ENCODE peak calls at places on chromosomes 4 and X, in ten cellular contexts. C is psoas muscle; W is spleen; B is A549; S is cardiac muscle cell; Q is naive thymus-derived CD4-positive, alpha-beta T cell; M is esophagus squamous epithelium; E is colonic mucosa; O is SJCRH30; Y is vagina. G is an unnamed sample.

GRCh38 chrX:30659421-30659820 is 6.2 kb downstream of the GK start:
- DNase-seq in B (peak; percentile 27), S (peak; percentile 85), O (no peak), M (no peak), W (no peak), E (no peak), C (no peak), Y (no peak), Q (no peak), G (no peak)

GRCh38 chr4:52861879-52862604 is at the start of gene RASL11B:
- DNase-seq in B (peak; percentile 40), W (peak; percentile 90), Y (no peak), E (peak; percentile 84), Q (peak; percentile 80), O (peak; percentile 90), C (peak; percentile 87), M (no peak), S (peak; percentile 79), G (peak; percentile 84)

GRCh38 chrX:16750136-16750535 is 30.7 kb downstream of the SYAP1 start:
- DNase-seq in B (no peak), S (no peak), W (no peak), E (no peak), Q (no peak), M (no peak), Y (no peak), O (peak; percentile 21), C (no peak), G (no peak)

GRCh38 chr4:7210818-7211217 is 18.5 kb downstream of the SORCS2 start:
- DNase-seq in B (peak; percentile 33), E (no peak), Q (no peak), M (no peak), S (peak; percentile 79), W (no peak), Y (no peak), O (no peak), C (no peak), G (no peak)

GRCh38 chr4:110636677-110637407 is 14.0 kb upstream of the PITX2 start:
- DNase-seq in O (peak; percentile 90), E (no peak), W (no peak), B (peak; percentile 44), M (no peak), S (peak; percentile 60), Q (no peak), C (peak; percentile 68), Y (no peak), G (no peak)

GRCh38 chrX:12978205-12979010 is 3.5 kb downstream of the TMSB4X start:
- DNase-seq in O (no peak), Q (peak; percentile 88), S (peak; percentile 88), W (peak; percentile 91), M (peak; percentile 14), B (peak; percentile 81), Y (no peak), E (peak; percentile 70), C (no peak), G (peak; percentile 71)

GRCh38 chr4:153232768-153233167 is 28.5 kb downstream of the TRIM2 start:
- DNase-seq in Y (no peak), E (peak; percentile 68), O (peak; percentile 40), B (peak; percentile 17), W (no peak), S (no peak), Q (no peak), C (no peak), M (no peak), G (no peak)

GRCh38 chr4:36316544-36317082 is 35.2 kb downstream of the DTHD1 start:
- DNase-seq in M (no peak), Y (no peak), O (no peak), Q (no peak), W (no peak), E (no peak), C (no peak), S (no peak), B (no peak), G (no peak)

GRCh38 chr4:52588771-52589591 is 70.1 kb downstream of the USP46 start:
- DNase-seq in W (no peak), B (no peak), C (no peak), E (no peak), M (no peak), Q (no peak), O (peak; percentile 92), Y (no peak), S (peak; percentile 74), G (no peak)

GRCh38 chr4:21763865-21764264 is 184.7 kb downstream of the KCNIP4 start:
- DNase-seq in M (no peak), Q (no peak), S (no peak), O (no peak), Y (no peak), C (no peak), E (no peak), W (no peak), B (no peak), G (no peak)

GRCh38 chrX:106932492-106932923 is 12.3 kb downstream of the CLDN2 start:
- DNase-seq in E (no peak), C (no peak), M (no peak), Q (no peak), S (peak; percentile 54), B (no peak), O (no peak), W (no peak), Y (no peak), G (no peak)

GRCh38 chr4:821631-822030 is 4.3 kb downstream of the CPLX1 start:
- DNase-seq in B (no peak), C (no peak), W (no peak), Y (no peak), M (no peak), O (no peak), E (no peak), Q (no peak), S (no peak), G (no peak)

GRCh38 chrX:70052895-70053615 is 3.3 kb upstream of the AWAT2 start:
- DNase-seq in O (no peak), Q (no peak), W (no peak), B (no peak), S (no peak), Y (peak; percentile 70), E (no peak), C (no peak), M (no peak), G (no peak)

GRCh38 chr4:114378306-114378903 is 220.2 kb upstream of the UGT8 start:
- DNase-seq in S (peak; percentile 51), W (no peak), E (no peak), Q (no peak), O (no peak), B (peak; percentile 4), M (no peak), C (no peak), Y (no peak), G (no peak)

GRCh38 chrX:110363241-110363640 is 4.6 kb downstream of the RTL9 start:
- DNase-seq in C (no peak), B (no peak), S (no peak), O (no peak), Q (no peak), E (no peak), W (no peak), M (no peak), Y (no peak), G (no peak)

GRCh38 chr4:151169223-151169622 is 69.8 kb downstream of the RPS3A start:
- DNase-seq in S (peak; percentile 98), B (no peak), Q (no peak), Y (no peak), M (no peak), W (no peak), E (peak; percentile 58), C (peak; percentile 66), O (peak; percentile 75), G (no peak)

DNA sequence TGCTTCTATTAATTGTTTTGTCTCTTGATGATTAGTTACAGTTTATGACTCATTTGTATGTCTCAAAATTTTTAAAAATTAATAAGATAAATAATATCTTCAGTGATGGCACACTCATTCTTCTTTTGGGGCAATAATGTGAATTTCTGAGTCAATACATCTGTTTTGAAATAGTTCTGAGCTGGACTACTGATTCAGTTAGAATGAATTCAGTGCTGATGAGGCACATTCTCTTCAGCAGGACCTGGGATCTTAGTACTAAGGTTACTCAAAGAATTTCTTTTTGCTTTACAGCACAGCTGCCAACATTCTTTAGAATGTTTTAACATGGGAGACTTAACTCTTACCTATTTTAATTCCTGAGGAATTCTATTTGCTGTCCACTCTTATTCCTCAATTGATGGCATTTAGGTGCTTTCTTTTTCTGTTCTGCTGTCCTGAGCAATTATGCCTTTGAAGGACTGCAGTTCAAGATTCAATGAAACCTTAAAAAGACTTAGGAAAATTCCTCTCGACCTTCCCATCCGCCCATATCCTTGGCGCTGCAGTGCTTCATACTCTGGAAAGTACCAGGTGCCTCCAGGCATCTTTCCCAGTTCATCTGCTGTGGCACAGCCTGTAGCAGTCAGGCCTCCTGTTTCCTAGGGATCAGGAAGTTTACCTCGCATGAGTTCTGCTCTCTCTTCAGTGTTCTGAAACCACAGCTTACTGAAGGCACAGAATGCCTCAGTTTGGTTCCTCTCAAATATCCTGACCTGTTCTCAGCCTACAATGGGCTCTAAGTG is 213.7 kb downstream of the FSTL5 start:
- DNase-seq in E (no peak), B (no peak), Y (no peak), Q (no peak), C (no peak), S (peak; percentile 21), O (no peak), W (no peak), M (no peak), G (no peak)
- H3K27ac ChIP-seq in E (no peak overlapping the region), B (no peak overlapping the region), Y (no peak overlapping the region), Q (no peak overlapping the region), C (no peak overlapping the region), S (no peak overlapping the region), O (no peak overlapping the region), W (no peak overlapping the region), M (no peak overlapping the region), G (no peak overlapping the region)

GRCh38 chr4:122831515-122832196 is 5.0 kb downstream of the FGF2 start:
- DNase-seq in M (no peak), Q (no peak), O (no peak), Y (no peak), S (no peak), C (no peak), W (no peak), B (no peak), E (no peak), G (no peak)
- H3K4me3 ChIP-seq in M (no peak overlapping the region), Q (no peak overlapping the region), O (no peak overlapping the region), Y (no peak overlapping the region), S (no peak overlapping the region), C (no peak overlapping the region), W (no peak overlapping the region), B (no peak overlapping the region), E (no peak overlapping the region), G (no peak overlapping the region)

DNA sequence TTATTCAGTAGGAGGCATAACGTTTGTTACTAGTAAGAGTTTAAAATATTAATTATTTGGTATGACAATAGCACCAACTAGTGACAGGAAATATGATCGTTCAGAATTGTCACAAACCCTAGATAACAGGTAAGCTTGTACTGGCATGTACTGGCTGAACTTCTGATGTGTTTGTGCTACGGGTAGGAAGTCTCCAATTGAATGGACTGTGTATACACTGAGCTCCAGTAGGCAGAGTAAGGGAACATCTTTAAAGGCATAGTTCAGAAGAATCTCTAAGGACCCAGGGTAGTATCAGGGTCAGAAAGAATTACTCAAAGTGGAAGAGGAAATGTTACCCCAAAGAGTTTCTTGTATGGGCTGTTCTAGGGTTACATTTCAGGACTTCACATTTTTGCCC is 230.4 kb downstream of the EDA2R start:
- DNase-seq in B (peak; percentile 4), Q (peak; percentile 1), Y (no peak), M (no peak), E (no peak), C (no peak), O (no peak), S (no peak), W (no peak), G (no peak)
- H3K4me1 ChIP-seq in B (no peaks in the 10 kb centered on the region), Q (no peaks in the 10 kb centered on the region), Y (no peaks in the 10 kb centered on the region), M (no peaks in the 10 kb centered on the region), E (no peaks in the 10 kb centered on the region), C (no peaks in the 10 kb centered on the region), O (no peaks in the 10 kb centered on the region), S (no peaks in the 10 kb centered on the region), W (no peaks in the 10 kb centered on the region), G (no peaks in the 10 kb centered on the region)

GRCh38 chrX:34874763-34875162 is 67.8 kb upstream of the FAM47B start:
- DNase-seq in B (no peak), Q (no peak), S (no peak), O (no peak), M (no peak), C (no peak), E (no peak), W (no peak), Y (no peak), G (no peak)
- H3K27ac ChIP-seq in B (peak overlapping the region; percentile 69), Q (no peak overlapping the region), S (no peak overlapping the region), O (peak overlapping the region; percentile 99), M (no peak overlapping the region), C (peak overlapping the region; percentile 38), E (no peak overlapping the region), W (no peak overlapping the region), Y (no peak overlapping the region), G (no peak overlapping the region)

G was measured in lower lobe of right lung.